ENCODE peak calls at places on chromosome 11, in seven cellular contexts. W is heart right ventricle, R is PC-3, X is MM.1S, M is GM23338, J is adrenal gland, Z is HCT116. A is an unnamed sample.

GRCh38 chr11:126969865-126970479 is 30.6 kb downstream of the KIRREL3 start:
- DNase-seq in W (no peak), R (peak; percentile 37), M (peak; percentile 66), X (peak; percentile 61), Z (no peak), J (no peak), A (no peak)

GRCh38 chr11:3132271-3132781 is 32.8 kb downstream of the OSBPL5 start:
- DNase-seq in R (no peak), X (no peak), J (no peak), Z (no peak), M (no peak), W (no peak), A (no peak)

GRCh38 chr11:58495906-58496305 is 12.0 kb downstream of the OR5B21 start:
- DNase-seq in M (no peak), Z (no peak), R (no peak), J (no peak), X (peak; percentile 11), W (no peak), A (no peak)

GRCh38 chr11:67099841-67100324 is 19.2 kb upstream of the KDM2A start:
- DNase-seq in R (no peak), X (peak; percentile 64), W (no peak), M (no peak), J (no peak), Z (no peak), A (no peak)

GRCh38 chr11:117319214-117319840 is 3.3 kb upstream of the BACE1 start:
- DNase-seq in X (no peak), Z (no peak), J (no peak), R (no peak), W (no peak), M (no peak), A (no peak)

GRCh38 chr11:67288452-67289225 is 464 bp upstream of the ANKRD13D start:
- DNase-seq in R (peak; percentile 85), X (peak; percentile 93), J (peak; percentile 92), M (peak; percentile 91), W (peak; percentile 90), Z (peak; percentile 54), A (peak; percentile 91)

GRCh38 chr11:75328426-75329277 is 22.8 kb downstream of the ARRB1 start:
- DNase-seq in W (peak; percentile 63), J (peak; percentile 60), X (no peak), R (peak; percentile 85), M (peak; percentile 81), Z (peak; percentile 35), A (no peak)

GRCh38 chr11:121841487-121842167 is 274.4 kb downstream of the BLID start:
- DNase-seq in X (no peak), Z (no peak), W (no peak), J (no peak), M (peak; percentile 39), R (peak; percentile 47), A (no peak)

GRCh38 chr11:12248330-12248729 is 129.0 kb upstream of the PARVA start:
- DNase-seq in M (peak; percentile 23), X (no peak), J (peak; percentile 45), W (peak; percentile 81), R (peak; percentile 96), Z (no peak), A (no peak)

GRCh38 chr11:75490221-75491181 is 35.2 kb downstream of the GDPD5 start:
- DNase-seq in R (peak; percentile 86), X (no peak), Z (no peak), W (no peak), M (peak; percentile 67), J (no peak), A (no peak)

GRCh38 chr11:119267645-119268044 is 49.3 kb downstream of the MCAM start:
- DNase-seq in M (no peak), Z (no peak), W (no peak), R (no peak), J (no peak), X (no peak), A (no peak)
- H3K27ac ChIP-seq in M (peak overlapping the region; percentile 20), Z (no peak overlapping the region), W (no peak overlapping the region), R (no peak overlapping the region), J (no peak overlapping the region), X (no peak overlapping the region), A (no peak overlapping the region)

DNA sequence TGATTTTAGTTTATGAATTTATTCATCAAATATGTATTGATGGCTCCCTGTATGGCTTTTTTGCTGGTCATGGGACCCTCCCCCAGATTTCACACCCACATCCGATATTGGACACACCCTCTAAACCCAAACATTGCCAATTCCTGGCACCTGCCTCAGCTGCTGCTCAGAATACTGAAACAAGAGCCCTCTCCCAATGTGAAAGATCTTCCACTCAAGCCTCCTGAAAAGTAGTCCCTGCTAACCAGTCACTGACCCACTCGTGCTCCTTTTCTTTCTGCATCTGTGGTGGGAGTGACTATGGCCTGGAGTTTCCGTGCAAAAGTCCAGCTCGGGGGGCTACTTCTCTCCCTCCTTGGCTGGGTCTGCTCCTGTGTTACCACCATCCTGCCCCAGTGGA is at the start of gene CLDN25:
- DNase-seq in X (no peak), R (no peak), J (no peak), W (no peak), M (no peak), Z (no peak), A (no peak)
- H3K4me3 ChIP-seq in X (no peak within 1 kb of the TSS), R (no peak within 1 kb of the TSS), J (no peak within 1 kb of the TSS), W (no peak within 1 kb of the TSS), M (no peak within 1 kb of the TSS), Z (no peak within 1 kb of the TSS), A (no peak within 1 kb of the TSS)

DNA sequence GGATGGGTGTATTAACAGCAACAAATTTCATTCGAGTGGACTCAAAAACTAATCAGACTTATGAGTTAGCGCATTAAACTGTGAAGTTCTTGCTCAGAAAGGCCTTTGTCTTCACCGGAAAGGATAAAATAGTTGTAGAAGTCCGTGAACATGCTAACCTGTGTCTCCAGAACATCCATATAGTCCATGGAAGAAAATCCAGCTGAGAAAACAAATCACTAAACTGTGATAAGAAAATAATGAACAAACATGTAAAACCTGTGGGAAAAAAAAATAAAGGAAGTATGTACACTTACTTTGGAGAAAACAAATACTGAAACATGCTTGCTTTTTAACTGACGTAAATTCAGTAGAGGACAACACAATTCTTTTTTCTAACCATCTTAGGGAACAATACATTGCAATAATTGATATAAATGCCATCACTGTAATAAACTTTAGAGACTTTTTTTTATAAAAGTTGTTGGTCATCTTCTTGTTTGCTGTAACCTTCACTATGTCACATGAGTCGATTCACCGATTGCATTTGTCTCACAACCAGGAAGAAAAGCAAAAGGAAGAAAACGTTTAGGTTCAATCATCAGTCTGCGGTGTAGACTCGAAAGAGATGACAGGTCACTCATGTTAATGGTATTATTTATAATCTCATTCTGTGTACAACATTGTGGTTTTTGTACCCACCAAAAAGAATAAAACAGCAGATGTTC is 41.9 kb downstream of the MSANTD4 start:
- DNase-seq in R (no peak), M (no peak), X (no peak), Z (no peak), W (no peak), J (no peak), A (no peak)
- H3K27ac ChIP-seq in R (no peak overlapping the region), M (no peak overlapping the region), X (no peak overlapping the region), Z (no peak overlapping the region), W (no peak overlapping the region), J (no peak overlapping the region), A (no peak overlapping the region)

GRCh38 chr11:36376315-36376887 is 80.3 kb downstream of the PRR5L start:
- DNase-seq in W (peak; percentile 51), R (no peak), X (no peak), Z (no peak), J (no peak), M (peak; percentile 75), A (no peak)
- H3K4me3 ChIP-seq in W (peak overlapping the region; percentile 77), R (peak overlapping the region; percentile 44), X (peak overlapping the region; percentile 91), Z (no peak overlapping the region), J (peak overlapping the region; percentile 55), M (peak overlapping the region; percentile 59), A (peak overlapping the region; percentile 11)

GRCh38 chr11:69074375-69074774 is 25.6 kb downstream of the TPCN2 start:
- DNase-seq in Z (no peak), R (no peak), X (no peak), W (no peak), J (no peak), M (no peak), A (no peak)
- H3K27ac ChIP-seq in Z (no peak overlapping the region), R (peak overlapping the region; percentile 46), X (no peak overlapping the region), W (no peak overlapping the region), J (no peak overlapping the region), M (no peak overlapping the region), A (no peak overlapping the region)

GRCh38 chr11:64800633-64801464 is 2.2 kb downstream of the MAP4K2 start:
- DNase-seq in W (no peak), X (no peak), J (no peak), R (no peak), M (no peak), Z (no peak), A (no peak)

GRCh38 chr11:64803163-64803845 is at the start of gene MAP4K2:
- DNase-seq in M (peak; percentile 98), R (peak; percentile 93), W (peak; percentile 90), Z (peak; percentile 64), J (peak; percentile 92), X (peak; percentile 86), A (peak; percentile 85)

GRCh38 chr11:64801591-64802369 is 1.2 kb downstream of the MAP4K2 start:
- DNase-seq in W (no peak), Z (no peak), X (no peak), R (no peak), J (no peak), M (no peak), A (no peak)

GRCh38 chr11:64803846-64804345 is 882 bp upstream of the MAP4K2 start:
- DNase-seq in Z (no peak), W (no peak), X (no peak), M (peak; percentile 84), J (no peak), R (no peak), A (no peak)

DNA sequence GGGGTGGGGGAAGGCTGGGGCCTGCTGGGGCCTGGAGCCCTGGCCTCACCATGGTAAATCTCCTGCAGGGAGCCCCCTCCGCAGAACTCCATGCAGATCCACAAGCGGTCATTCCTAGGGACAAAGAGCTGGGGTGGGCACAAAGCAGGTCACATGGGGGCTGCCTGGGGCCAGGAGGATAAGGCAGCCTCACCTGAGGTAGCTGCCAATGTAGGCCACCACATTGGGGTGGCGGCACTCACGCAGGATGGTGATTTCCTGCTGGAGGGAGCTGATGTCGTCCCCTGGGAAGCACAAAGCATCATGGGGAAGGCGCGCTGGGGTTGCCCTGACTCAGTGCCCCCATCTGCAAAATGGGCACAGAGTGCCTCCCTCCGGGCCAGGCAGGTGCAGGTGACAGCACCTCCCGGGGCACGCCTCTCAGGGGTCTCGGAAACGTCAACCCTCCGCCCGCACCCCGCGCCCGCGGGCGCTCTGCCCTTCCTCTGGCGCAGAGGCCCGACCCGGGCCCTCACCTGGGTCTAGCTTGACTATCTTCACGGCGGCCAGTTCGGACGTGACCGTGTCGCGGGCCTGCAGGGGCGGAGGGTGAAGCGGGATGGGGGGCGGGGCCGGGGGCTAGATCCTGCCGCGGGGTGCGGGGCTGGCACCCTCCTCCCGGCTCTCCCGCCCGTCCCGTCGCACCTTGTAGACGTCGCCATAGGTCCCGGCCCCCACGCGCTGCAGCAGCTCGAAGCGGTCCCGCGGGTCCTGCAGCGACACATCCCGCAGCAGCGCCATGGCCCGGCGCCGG is 448 bp downstream of the MAP4K2 start:
- DNase-seq in J (peak; percentile 52), X (no peak), Z (no peak), R (no peak), W (no peak), M (peak; percentile 17), A (peak; percentile 55)
- H3K4me3 ChIP-seq in J (peak overlapping the region; percentile 77), X (peak overlapping the region; percentile 66), Z (peak overlapping the region; percentile 83), R (peak overlapping the region; percentile 79), W (peak overlapping the region; percentile 92), M (peak overlapping the region; percentile 65), A (peak overlapping the region; percentile 53)

A was measured in CD4-positive, CD25-positive, alpha-beta regulatory T cell.